ENCODE peak calls at places on chromosomes 7 and 10, in eight cellular contexts. H is bronchial epithelial cell; Q is activated CD8-positive, alpha-beta T cell treated with anti-CD3 and anti-CD28 coated beads, Interleukin-2, amount 10 ng/mL, durations not matched to agents 7 days and 5 days; T is stimulated activated CD4-positive, alpha-beta T cell treated with anti-CD3 and anti-CD28 coated beads, TNF-alpha, amount 100 ng/mL, for 48 hours; O is hippocampal formation; V is mesenteric fat pad; S is HTR-8/SVneo; M is NCI-H510A treated with DMSO at 0.1 percent for 48 hours. Z is an unnamed sample.

GRCh38 chr7:15753834-15754600 is 67.5 kb upstream of the MEOX2 start:
- DNase-seq in H (no peak), Q (no peak), T (no peak), O (no peak), V (no peak), S (no peak), M (no peak), Z (no peak)

GRCh38 chr7:151866761-151867650 is 9.9 kb downstream of the PRKAG2 start:
- DNase-seq in H (no peak), Q (no peak), T (no peak), O (no peak), V (no peak), S (no peak), M (no peak), Z (no peak)

GRCh38 chr10:89695307-89695706 is 6.1 kb upstream of the KIF20B start:
- DNase-seq in H (peak; percentile 9), Q (no peak), T (no peak), O (no peak), V (no peak), S (no peak), M (no peak), Z (no peak)

GRCh38 chr10:11014671-11015141 is 3.0 kb upstream of the CELF2 start:
- DNase-seq in H (no peak), Q (no peak), T (no peak), O (no peak), V (no peak), S (no peak), M (no peak), Z (no peak)

GRCh38 chr10:103736763-103737162 is 118.6 kb downstream of the SH3PXD2A start:
- DNase-seq in H (peak; percentile 86), Q (no peak), T (no peak), O (no peak), V (no peak), S (peak; percentile 24), M (peak; percentile 83), Z (peak; percentile 85)

GRCh38 chr7:133633055-133633454 is 380.2 kb downstream of the EXOC4 start:
- DNase-seq in H (peak; percentile 96), Q (no peak), T (no peak), O (no peak), V (no peak), S (peak; percentile 6), M (peak; percentile 39), Z (no peak)

GRCh38 chr10:70274643-70275042 is 9.2 kb downstream of the NPFFR1 start:
- DNase-seq in H (no peak), Q (no peak), T (no peak), O (peak; percentile 43), V (no peak), S (no peak), M (no peak), Z (no peak)

GRCh38 chr10:88800152-88801125 is 2.1 kb upstream of the LIPM start:
- DNase-seq in H (peak; percentile 61), Q (no peak), T (peak; percentile 5), O (no peak), V (no peak), S (no peak), M (no peak), Z (no peak)

GRCh38 chr7:103729026-103729425 is 260.4 kb downstream of the RELN start:
- DNase-seq in H (no peak), Q (no peak), T (no peak), O (no peak), V (no peak), S (no peak), M (no peak), Z (peak; percentile 8)

GRCh38 chr7:49848211-49848841 is 74.9 kb downstream of the VWC2 start:
- DNase-seq in H (peak; percentile 13), Q (no peak), T (no peak), O (no peak), V (no peak), S (no peak), M (no peak), Z (no peak)

GRCh38 chr7:142441074-142441403 is 183.2 kb upstream of the PRSS58 start:
- DNase-seq in H (no peak), Q (peak; percentile 28), T (no peak), O (no peak), V (no peak), S (no peak), M (no peak), Z (peak; percentile 76)

GRCh38 chr10:61313460-61313859 is 139.7 kb downstream of the TMEM26 start:
- DNase-seq in H (no peak), Q (no peak), T (no peak), O (no peak), V (no peak), S (no peak), M (no peak), Z (peak; percentile 33)

GRCh38 chr10:128526793-128527375 is 400.7 kb upstream of the MKI67 start:
- DNase-seq in H (no peak), Q (no peak), T (no peak), O (peak; percentile 59), V (no peak), S (no peak), M (no peak), Z (no peak)

GRCh38 chr10:77890097-77890496 is 36.5 kb downstream of the DLG5 start:
- DNase-seq in H (no peak), Q (no peak), T (no peak), O (no peak), V (no peak), S (no peak), M (peak; percentile 69), Z (no peak)

GRCh38 chr10:34526758-34527730 is 288.1 kb downstream of the PARD3 start:
- DNase-seq in H (peak; percentile 80), Q (no peak), T (no peak), O (no peak), V (no peak), S (peak; percentile 75), M (no peak), Z (no peak)

GRCh38 chr7:79735012-79735411 is 281.5 kb upstream of the MAGI2 start:
- DNase-seq in H (no peak), Q (no peak), T (no peak), O (no peak), V (no peak), S (no peak), M (no peak), Z (no peak)

Z was measured in Jurkat, Clone E6-1.